ENCODE peak calls at places on chromosomes 13 and 19, in nine cellular contexts. J is ascending aorta, U is left ventricle myocardium inferior, H is heart right ventricle, D is GM23248, Q is trophoblast cell, X is adrenal gland, O is dorsolateral prefrontal cortex, I is Peyer's patch. Z is an unnamed sample. For H3K27me3, the result is how much of the 10 kb centered on the place peaks cover.

GRCh38 chr19:31220540-31220939 is 128.7 kb downstream of the TSHZ3 start:
- DNase-seq in J (no peak), U (no peak), H (no peak), D (no peak), Q (no peak), X (no peak), O (no peak), I (no peak), Z (no peak)

GRCh38 chr13:44155422-44156293 is 218.0 kb upstream of the SERP2 start:
- DNase-seq in J (peak), U (peak), H (peak), D (peak), Q (peak), X (peak), O (no peak), I (no peak), Z (peak)

GRCh38 chr13:112450567-112451240 is 74.5 kb downstream of the SPACA7 start:
- DNase-seq in J (no peak), U (no peak), H (no peak), D (no peak), Q (no peak), X (peak), O (no peak), I (no peak), Z (no peak)

GRCh38 chr19:28847468-28847867 is 365.5 kb downstream of the UQCRFS1 start:
- DNase-seq in J (no peak), U (no peak), H (no peak), D (peak), Q (peak), X (no peak), O (no peak), I (no peak), Z (no peak)

GRCh38 chr19:4144666-4145261 is 8.7 kb upstream of the CREB3L3 start:
- DNase-seq in J (no peak), U (no peak), H (no peak), D (peak), Q (no peak), X (peak), O (no peak), I (no peak), Z (no peak)

GRCh38 chr13:23743269-23743668 is 145.9 kb downstream of the MIPEP start:
- DNase-seq in J (no peak), U (no peak), H (no peak), D (no peak), Q (peak), X (no peak), O (no peak), I (no peak), Z (no peak)

GRCh38 chr19:49809155-49809986 is 3.7 kb downstream of the FUZ start:
- DNase-seq in J (peak), U (peak), H (peak), D (peak), Q (peak), X (peak), O (peak), I (peak), Z (peak)

GRCh38 chr13:110344320-110344719 is 37.2 kb downstream of the COL4A2 start:
- DNase-seq in J (no peak), U (no peak), H (no peak), D (no peak), Q (no peak), X (peak), O (no peak), I (no peak), Z (no peak)

GRCh38 chr19:40530091-40530901 is 46.4 kb upstream of the SHKBP1 start:
- DNase-seq in J (no peak), U (no peak), H (peak), D (peak), Q (no peak), X (no peak), O (peak), I (no peak), Z (no peak)

GRCh38 chr19:44107751-44108150 is 5.4 kb upstream of the ZNF225 start:
- DNase-seq in J (no peak), U (no peak), H (no peak), D (no peak), Q (no peak), X (no peak), O (no peak), I (no peak), Z (no peak)

GRCh38 chr13:107864543-107865460 is 350.5 kb downstream of the LIG4 start:
- DNase-seq in J (no peak), U (no peak), H (no peak), D (peak), Q (peak), X (no peak), O (no peak), I (no peak), Z (no peak)

GRCh38 chr19:52066258-52066866 is 17.7 kb upstream of the ZNF432 start:
- DNase-seq in J (no peak), U (no peak), H (no peak), D (no peak), Q (no peak), X (no peak), O (no peak), I (no peak), Z (no peak)

GRCh38 chr13:51477149-51477548 is 24.3 kb upstream of the INTS6 start:
- DNase-seq in J (no peak), U (no peak), H (no peak), D (no peak), Q (no peak), X (no peak), O (no peak), I (no peak), Z (no peak)

GRCh38 chr19:16133818-16134217 is 9.7 kb upstream of the HSH2D start:
- DNase-seq in J (no peak), U (no peak), H (no peak), D (peak), Q (no peak), X (no peak), O (no peak), I (no peak), Z (no peak)

GRCh38 chr19:53004242-53004641 is 9.5 kb upstream of the ERVV-1 start:
- DNase-seq in J (no peak), U (no peak), H (no peak), D (no peak), Q (no peak), X (no peak), O (no peak), I (no peak), Z (no peak)

GRCh38 chr19:19582471-19582870 is 36.0 kb downstream of the PBX4 start:
- DNase-seq in J (no peak), U (no peak), H (no peak), D (no peak), Q (no peak), X (no peak), O (no peak), I (no peak), Z (no peak)

GRCh38 chr13:55517312-55517711 is 1623.4 kb upstream of the PRR20A start:
- DNase-seq in J (no peak), U (no peak), H (no peak), D (no peak), Q (peak), X (no peak), O (no peak), I (no peak), Z (no peak)

GRCh38 chr13:45681101-45681500 is 21.0 kb upstream of the CBY2 start:
- DNase-seq in J (no peak), U (no peak), H (no peak), D (peak), Q (no peak), X (peak), O (no peak), I (no peak), Z (no peak)

GRCh38 chr19:54248016-54248601 is 5.5 kb upstream of the LILRA6 start:
- DNase-seq in J (no peak), U (no peak), H (no peak), D (peak), Q (peak), X (peak), O (no peak), I (no peak), Z (peak)

GRCh38 chr13:76921516-76921915 is 26.8 kb upstream of the ACOD1 start:
- DNase-seq in J (no peak), U (no peak), H (no peak), D (peak), Q (peak), X (no peak), O (no peak), I (no peak), Z (no peak)

GRCh38 chr13:43545317-43545874 is 241.4 kb downstream of the ENOX1 start:
- DNase-seq in J (no peak), U (peak), H (peak), D (no peak), Q (no peak), X (no peak), O (no peak), I (no peak), Z (no peak)

GRCh38 chr13:20499986-20500385 is 25.7 kb downstream of the CRYL1 start:
- DNase-seq in J (no peak), U (no peak), H (no peak), D (peak), Q (no peak), X (no peak), O (no peak), I (no peak), Z (no peak)

GRCh38 chr13:112242777-112243176 is 133.4 kb upstream of the SPACA7 start:
- DNase-seq in J (no peak), U (no peak), H (no peak), D (no peak), Q (no peak), X (peak), O (no peak), I (no peak), Z (no peak)

GRCh38 chr13:113184568-113185440 is 23.7 kb downstream of the PCID2 start:
- DNase-seq in J (no peak), U (no peak), H (no peak), D (no peak), Q (no peak), X (no peak), O (no peak), I (no peak), Z (no peak)

GRCh38 chr19:22545751-22546150 is 88.4 kb upstream of the ZNF492 start:
- DNase-seq in J (no peak), U (peak), H (peak), D (peak), Q (peak), X (no peak), O (peak), I (no peak), Z (no peak)

GRCh38 chr13:72864142-72865035 is 82.5 kb downstream of the PIBF1 start:
- DNase-seq in J (no peak), U (no peak), H (no peak), D (peak), Q (no peak), X (no peak), O (no peak), I (no peak), Z (no peak)

GRCh38 chr13:104608280-104608679 is 1542.1 kb upstream of the SLC10A2 start:
- DNase-seq in J (no peak), U (no peak), H (no peak), D (no peak), Q (no peak), X (no peak), O (no peak), I (no peak), Z (no peak)

GRCh38 chr13:21240586-21240985 is 64.1 kb downstream of the MRPL57 start:
- DNase-seq in J (no peak), U (no peak), H (no peak), D (peak), Q (peak), X (no peak), O (no peak), I (no peak), Z (no peak)

GRCh38 chr19:5128932-5129389 is 160.0 kb downstream of the KDM4B start:
- DNase-seq in J (no peak), U (no peak), H (peak), D (peak), Q (no peak), X (peak), O (no peak), I (no peak), Z (no peak)

GRCh38 chr19:30555075-30555787 is 183.0 kb downstream of the ZNF536 start:
- DNase-seq in J (no peak), U (no peak), H (no peak), D (no peak), Q (no peak), X (no peak), O (no peak), I (no peak), Z (no peak)

GRCh38 chr13:50200988-50201387 is 185.7 kb downstream of the KCNRG start:
- DNase-seq in J (no peak), U (no peak), H (no peak), D (no peak), Q (peak), X (no peak), O (no peak), I (no peak), Z (no peak)

GRCh38 chr19:14972676-14973075 is 7.0 kb downstream of the SLC1A6 start:
- DNase-seq in J (no peak), U (no peak), H (no peak), D (no peak), Q (no peak), X (no peak), O (peak), I (no peak), Z (no peak)

GRCh38 chr13:103328899-103329298 is 262.7 kb upstream of the SLC10A2 start:
- DNase-seq in J (no peak), U (no peak), H (no peak), D (no peak), Q (no peak), X (no peak), O (no peak), I (no peak), Z (no peak)

GRCh38 chr13:43884221-43884620 is 4.5 kb downstream of the LACC1 start:
- DNase-seq in J (no peak), U (no peak), H (no peak), D (no peak), Q (peak), X (no peak), O (no peak), I (no peak), Z (no peak)

GRCh38 chr13:106597759-106598395 is 29.9 kb upstream of the ARGLU1 start:
- DNase-seq in J (no peak), U (no peak), H (no peak), D (no peak), Q (no peak), X (no peak), O (no peak), I (no peak), Z (peak)

GRCh38 chr19:2361259-2362038 is 1.4 kb downstream of the TMPRSS9 start:
- DNase-seq in J (no peak), U (no peak), H (no peak), D (peak), Q (no peak), X (no peak), O (no peak), I (no peak), Z (no peak)
- H3K27me3 ChIP-seq in J (under half), U (half or more), H (half or more), D (under half), Q (under half), X (under half), O (under half), I (under half), Z (under half)

GRCh38 chr19:3041756-3042517 is 12.9 kb upstream of the TLE2 start:
- DNase-seq in J (no peak), U (no peak), H (no peak), D (no peak), Q (no peak), X (no peak), O (no peak), I (no peak), Z (no peak)
- H3K27me3 ChIP-seq in J (under half), U (under half), H (under half), D (under half), Q (under half), X (under half), O (under half), I (under half), Z (under half)

DNA sequence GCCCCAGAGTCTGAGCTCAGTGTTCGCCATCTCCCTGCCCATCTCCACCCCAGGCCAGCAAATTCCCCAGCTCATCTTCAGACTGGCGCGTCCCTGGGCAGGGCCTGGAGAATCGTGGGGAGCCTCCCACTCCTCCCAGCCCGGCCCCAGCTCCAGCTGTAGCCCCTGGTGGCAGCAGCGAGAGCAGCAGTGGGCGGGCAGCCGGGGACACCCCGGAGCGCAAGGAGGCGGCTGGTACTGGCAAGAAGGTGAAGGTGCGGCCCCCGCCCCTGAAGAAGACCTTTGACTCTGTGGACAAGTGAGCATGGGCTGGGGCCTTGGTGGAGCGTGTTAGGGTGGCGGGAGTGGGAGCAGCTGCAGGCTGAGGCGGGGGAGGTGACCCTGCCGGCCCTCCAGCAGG is 8.4 kb upstream of the PRR19 start:
- DNase-seq in J (no peak), U (no peak), H (no peak), D (no peak), Q (no peak), X (no peak), O (no peak), I (no peak), Z (no peak)
- H3K27me3 ChIP-seq in J (under half), U (under half), H (under half), D (under half), Q (under half), X (under half), O (under half), I (under half), Z (under half)

DNA sequence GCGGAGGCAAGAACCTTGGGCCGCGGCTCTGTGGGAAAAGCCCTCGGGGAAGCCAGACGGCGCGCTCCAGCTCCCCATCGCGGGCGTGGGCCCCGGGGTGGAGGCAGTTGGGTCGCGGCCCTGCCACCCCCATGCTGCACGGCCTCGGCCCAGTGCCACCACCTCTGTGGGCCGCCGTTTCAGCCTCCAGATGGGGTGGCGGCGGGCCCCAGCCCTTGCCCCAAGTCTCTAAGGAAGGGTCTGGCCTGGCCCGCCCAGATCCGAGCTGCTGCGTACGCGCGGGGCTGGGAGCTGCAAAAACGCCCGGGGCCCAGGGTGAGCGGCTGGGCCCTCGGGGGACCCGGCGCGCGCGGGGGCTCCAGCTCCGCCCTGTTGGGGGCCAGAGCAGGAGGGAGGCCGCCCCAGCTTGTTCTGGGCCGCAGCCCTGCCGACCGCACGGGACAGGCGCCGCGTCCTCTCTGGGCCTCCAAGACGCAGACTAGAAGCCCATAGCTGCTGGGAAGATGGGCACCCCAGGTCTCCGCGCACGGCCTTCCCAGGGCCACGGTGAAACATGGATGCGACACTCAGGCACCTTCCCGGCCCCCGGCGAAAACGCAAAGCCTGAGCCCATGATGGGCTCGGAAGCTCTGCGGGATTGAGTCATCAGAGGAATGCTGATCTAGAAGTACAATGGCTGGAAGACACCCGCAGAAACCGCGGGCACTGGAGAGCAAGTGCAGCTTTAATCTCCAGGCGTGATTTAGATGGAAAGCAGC is 110.1 kb downstream of the KCTD15 start:
- DNase-seq in J (no peak), U (peak), H (peak), D (peak), Q (peak), X (no peak), O (no peak), I (no peak), Z (peak)
- H3K27me3 ChIP-seq in J (under half), U (half or more), H (half or more), D (under half), Q (under half), X (under half), O (under half), I (under half), Z (under half)

DNA sequence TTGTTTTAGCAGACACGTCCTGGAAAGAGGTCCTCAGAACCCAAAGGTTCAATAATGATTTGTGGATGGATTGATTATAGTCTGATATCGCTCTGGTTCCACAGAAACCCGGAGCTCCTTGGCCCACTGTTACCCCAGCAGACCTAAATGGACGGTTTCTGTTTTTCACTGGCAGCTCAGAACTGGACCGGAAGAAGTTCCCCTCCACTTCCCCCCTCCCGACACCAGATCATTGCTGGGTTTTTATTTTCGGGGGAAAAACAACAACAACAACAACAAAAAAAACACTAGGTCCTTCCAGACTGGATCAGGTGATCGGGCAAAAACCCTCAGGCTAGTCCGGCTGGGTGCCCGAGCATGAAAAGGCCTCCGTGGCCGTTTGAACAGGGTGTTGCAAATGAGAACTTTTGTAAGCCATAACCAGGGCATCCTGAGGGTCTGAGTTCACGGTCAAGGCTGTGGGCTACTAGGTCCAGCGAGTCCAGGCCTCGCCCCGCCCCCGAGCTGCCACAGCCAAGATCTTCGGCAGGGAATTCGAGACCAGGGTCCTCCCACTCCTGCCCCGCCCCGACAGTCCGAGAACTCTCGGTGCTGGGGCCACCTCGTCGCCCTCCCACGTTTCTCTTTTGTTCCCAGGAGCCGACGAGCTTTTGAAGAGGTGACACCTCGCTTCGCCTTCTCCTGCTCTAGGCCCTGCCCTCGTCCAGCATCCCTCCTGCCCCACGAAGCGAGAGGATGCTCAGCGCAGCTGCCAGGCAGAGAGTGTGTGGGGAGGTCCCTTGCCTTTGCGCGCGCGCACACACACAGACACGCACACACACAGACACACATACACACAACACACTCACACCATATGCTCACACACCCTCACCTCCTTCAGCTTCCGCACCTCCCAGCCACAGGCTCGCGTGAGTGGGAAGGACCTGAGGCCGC is 8.7 kb downstream of the ZIC2 start:
- DNase-seq in J (no peak), U (no peak), H (no peak), D (no peak), Q (no peak), X (no peak), O (no peak), I (no peak), Z (no peak)
- H3K27me3 ChIP-seq in J (half or more), U (half or more), H (half or more), D (half or more), Q (half or more), X (half or more), O (half or more), I (half or more), Z (half or more)

GRCh38 chr19:38400361-38400760 is 2.5 kb upstream of the FAM98C start:
- DNase-seq in J (no peak), U (no peak), H (no peak), D (no peak), Q (peak), X (no peak), O (no peak), I (no peak), Z (no peak)
- H3K27me3 ChIP-seq in J (under half), U (half or more), H (half or more), D (under half), Q (under half), X (under half), O (under half), I (under half), Z (under half)

Z was measured in lower lobe of right lung.